ENCODE peak calls at places on chromosome 10, in six cellular contexts. Y is pancreas; I is activated CD8-positive, alpha-beta memory T cell treated with anti-CD3 and anti-CD28 coated beads, Interleukin-2, amount 50 U/mL, for 48 hours; P is OCI-M1; U is transverse colon; X is right atrium auricular region. J is an unnamed sample.

GRCh38 chr10:73814896-73815718 is 3.7 kb upstream of the NDST2 start:
- DNase-seq in I (no peak), Y (no peak), P (peak), U (no peak), X (no peak), J (peak)

GRCh38 chr10:79044846-79045245 is 23.9 kb upstream of the ZMIZ1 start:
- DNase-seq in P (no peak), U (no peak), I (no peak), Y (peak), X (no peak), J (no peak)

GRCh38 chr10:44513592-44513991 is 128.7 kb upstream of the CXCL12 start:
- DNase-seq in U (no peak), X (no peak), I (no peak), Y (no peak), P (no peak), J (no peak)

GRCh38 chr10:132422169-132422691 is 25.2 kb downstream of the PWWP2B start:
- DNase-seq in I (no peak), Y (no peak), U (peak), X (no peak), P (no peak), J (peak)

GRCh38 chr10:50740351-50740688 is 584 bp downstream of the ASAH2B start:
- DNase-seq in P (peak), I (peak), U (peak), Y (no peak), X (no peak), J (peak)

GRCh38 chr10:100618856-100619255 is 83.1 kb downstream of the HIF1AN start:
- DNase-seq in Y (no peak), P (no peak), X (no peak), U (no peak), I (no peak), J (no peak)

GRCh38 chr10:59027975-59028640 is 148.3 kb upstream of the PHYHIPL start:
- DNase-seq in I (no peak), P (peak), U (no peak), Y (no peak), X (no peak), J (no peak)

GRCh38 chr10:58336242-58336641 is 1.4 kb downstream of the UBE2D1 start:
- DNase-seq in X (no peak), U (no peak), I (no peak), P (no peak), Y (no peak), J (no peak)

GRCh38 chr10:114801411-114801813 is 20.2 kb upstream of the FHIP2A start:
- DNase-seq in I (no peak), Y (no peak), X (no peak), P (no peak), U (no peak), J (no peak)

GRCh38 chr10:118840071-118840775 is 85.5 kb upstream of the CACUL1 start:
- DNase-seq in P (no peak), U (peak), Y (no peak), I (peak), X (no peak), J (no peak)

GRCh38 chr10:17206210-17206709 is 4.8 kb upstream of the TRDMT1 start:
- DNase-seq in X (no peak), P (no peak), Y (no peak), U (no peak), I (no peak), J (no peak)

GRCh38 chr10:86017841-86018734 is 348.5 kb downstream of the GRID1 start:
- DNase-seq in X (no peak), I (no peak), Y (peak), U (no peak), P (no peak), J (no peak)